ENCODE peak calls at places on chromosomes 12 and 14, in five cellular contexts. B is adrenal gland, U is A549, I is left ventricle myocardium inferior, H is GM23338. D is an unnamed sample. For H3K4me1, the result is how much of the 10 kb centered on the place peaks cover.

GRCh38 chr12:31959051-31959700 is at the start of gene RESF1:
- DNase-seq in B (peak), U (peak), I (peak), H (peak), D (peak)

GRCh38 chr14:103127861-103128598 is 4.8 kb downstream of the TNFAIP2 start:
- DNase-seq in H (no peak), I (no peak), U (no peak), B (no peak), D (no peak)

GRCh38 chr12:28390716-28391452 is 200.6 kb downstream of the CCDC91 start:
- DNase-seq in I (no peak), U (no peak), H (no peak), B (no peak), D (no peak)

GRCh38 chr12:129531004-129531403 is 372.8 kb downstream of the TMEM132D start:
- DNase-seq in U (no peak), B (no peak), I (no peak), H (peak), D (no peak)

GRCh38 chr12:52446346-52447045 is 5.5 kb downstream of the KRT6B start:
- DNase-seq in B (no peak), H (no peak), I (no peak), U (no peak), D (no peak)

GRCh38 chr12:18895540-18895939 is 157.6 kb downstream of the CAPZA3 start:
- DNase-seq in B (no peak), I (no peak), H (no peak), U (no peak), D (no peak)

GRCh38 chr14:56482306-56482705 is 97.3 kb upstream of the TMEM260 start:
- DNase-seq in H (peak), B (no peak), U (peak), I (no peak), D (no peak)

GRCh38 chr12:77493311-77493710 is 337.4 kb upstream of the NAV3 start:
- DNase-seq in H (no peak), U (no peak), B (no peak), I (no peak), D (no peak)

GRCh38 chr12:12776261-12776660 is 9.2 kb upstream of the APOLD1 start:
- DNase-seq in I (no peak), H (no peak), U (no peak), B (no peak), D (peak)

GRCh38 chr12:19129486-19130223 is at the start of gene PLEKHA5:
- DNase-seq in B (peak), H (peak), I (peak), U (peak), D (no peak)

DNA sequence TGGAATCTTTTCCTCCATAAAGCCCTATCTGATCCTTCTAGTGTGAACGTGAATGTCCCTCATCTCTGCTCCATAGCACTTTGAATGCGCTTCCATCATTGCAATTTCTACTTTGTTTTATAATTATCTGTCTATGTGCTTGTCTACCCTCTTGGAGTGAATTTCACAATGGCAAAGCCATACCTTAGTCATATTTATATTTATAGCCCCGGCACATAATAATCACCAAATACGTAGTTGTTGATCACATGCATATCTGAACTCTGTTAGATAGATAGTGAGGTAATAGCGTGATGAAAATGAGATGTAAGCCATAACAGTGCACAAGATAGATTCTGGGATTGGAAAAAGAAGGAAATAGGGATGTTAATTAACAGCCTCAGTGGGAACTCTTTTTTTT is 55.2 kb downstream of the MSRB3 start:
- DNase-seq in B (no peak), U (no peak), I (no peak), H (no peak), D (no peak)
- H3K4me1 ChIP-seq in B (under half), U (under half), I (under half), H (under half), D (under half)

DNA sequence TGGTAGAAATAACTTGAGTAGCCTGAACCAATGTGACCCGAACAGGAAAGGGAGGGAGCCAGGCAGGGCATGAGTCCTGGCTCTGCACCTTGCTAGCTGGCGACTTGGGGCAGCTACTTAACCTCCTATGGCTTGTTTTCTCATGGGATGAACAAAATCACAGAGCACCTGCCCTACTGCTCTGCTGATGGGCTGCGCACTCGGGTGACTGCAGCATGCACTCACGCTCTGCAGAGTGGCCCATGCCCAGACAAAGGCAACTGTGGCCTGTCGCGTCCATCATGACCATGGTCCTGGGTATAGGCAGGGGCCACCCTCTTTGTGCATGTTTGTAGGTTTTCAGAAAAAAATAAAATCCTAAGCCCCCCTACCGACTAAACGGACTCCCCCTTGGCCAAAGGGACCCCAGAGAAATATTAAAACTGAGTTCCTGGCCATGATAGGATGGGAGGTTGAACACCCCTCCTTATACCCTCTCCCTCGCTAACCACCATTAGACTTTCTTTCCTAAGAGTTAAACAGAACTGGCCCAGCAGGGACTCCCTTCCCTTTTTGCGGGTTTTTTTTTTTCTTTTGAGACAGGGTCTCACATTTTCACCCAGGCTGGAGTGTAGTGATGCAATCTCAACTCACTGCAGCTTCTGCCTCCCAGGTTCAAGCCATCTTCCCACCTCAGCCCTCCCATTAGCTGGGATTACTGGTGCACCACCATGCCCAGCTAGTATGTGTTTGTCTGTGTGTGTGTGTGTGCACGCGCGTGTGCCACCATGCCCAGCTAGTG is 32.5 kb downstream of the VWF start:
- DNase-seq in H (no peak), U (no peak), I (no peak), B (no peak), D (no peak)
- H3K4me1 ChIP-seq in H (under half), U (under half), I (half or more), B (under half), D (under half)

DNA sequence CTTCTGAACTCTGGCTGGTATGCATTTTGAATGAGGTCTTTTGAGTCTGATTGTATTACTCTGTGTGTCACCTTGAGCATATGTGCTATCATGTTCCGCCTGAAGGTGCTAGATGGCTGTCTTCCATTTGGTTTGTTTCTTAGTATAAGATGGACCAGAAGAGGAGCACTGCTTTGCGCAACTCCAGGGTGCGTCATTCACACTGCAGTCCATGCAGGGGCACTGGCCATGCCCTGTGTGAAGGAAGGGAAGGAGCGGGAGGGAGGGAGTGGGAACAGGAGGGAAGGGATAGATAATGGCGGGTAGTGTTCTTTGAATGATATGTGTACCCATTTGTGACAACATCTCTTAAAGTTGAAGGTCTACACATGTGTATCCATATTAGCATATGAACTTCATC is 8.2 kb downstream of the ZFHX2 start:
- DNase-seq in H (no peak), B (no peak), I (no peak), U (no peak), D (no peak)
- H3K4me1 ChIP-seq in H (half or more), B (under half), I (under half), U (under half), D (under half)

DNA sequence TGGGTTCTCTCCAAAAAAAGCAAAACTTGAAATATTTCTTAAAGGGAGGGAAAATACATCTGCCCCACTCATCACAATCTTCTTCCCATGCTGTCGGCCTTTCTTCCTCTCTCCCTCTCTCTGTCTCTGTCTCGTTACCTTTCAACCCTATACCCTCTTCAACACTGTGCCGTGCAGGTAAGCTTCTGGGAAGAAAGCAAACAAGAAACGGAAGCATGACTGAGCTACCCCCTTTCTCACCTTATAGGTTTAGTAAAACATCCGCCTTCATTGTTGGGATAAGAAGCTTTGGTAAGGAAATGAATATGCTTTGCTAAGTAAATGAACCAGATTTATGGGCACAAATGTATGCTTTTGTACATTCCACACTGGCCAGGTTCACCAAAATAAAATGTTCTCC is 63.0 kb downstream of the TMEM30B start:
- DNase-seq in I (no peak), B (no peak), U (no peak), H (no peak), D (no peak)
- H3K4me1 ChIP-seq in I (under half), B (under half), U (under half), H (under half), D (under half)

GRCh38 chr14:69356903-69357543 is 41.1 kb downstream of the ERH start:
- DNase-seq in U (no peak), I (no peak), H (no peak), B (no peak), D (no peak)
- H3K4me1 ChIP-seq in U (under half), I (under half), H (under half), B (under half), D (under half)

GRCh38 chr14:79580414-79580813 is 630.9 kb downstream of the DIO2 start:
- DNase-seq in H (no peak), I (no peak), U (no peak), B (no peak), D (no peak)
- H3K4me1 ChIP-seq in H (under half), I (under half), U (under half), B (under half), D (under half)

GRCh38 chr14:54671537-54671936 is 104.6 kb downstream of the SAMD4A start:
- DNase-seq in I (peak), H (no peak), U (no peak), B (no peak), D (no peak)

GRCh38 chr14:54674342-54674741 is 107.4 kb downstream of the SAMD4A start:
- DNase-seq in B (no peak), I (no peak), H (no peak), U (no peak), D (no peak)

GRCh38 chr14:54672181-54672580 is 105.3 kb downstream of the SAMD4A start:
- DNase-seq in H (no peak), B (no peak), U (no peak), I (no peak), D (no peak)

GRCh38 chr14:54673193-54674121 is 106.5 kb downstream of the SAMD4A start:
- DNase-seq in U (no peak), I (no peak), B (no peak), H (peak), D (no peak)

DNA sequence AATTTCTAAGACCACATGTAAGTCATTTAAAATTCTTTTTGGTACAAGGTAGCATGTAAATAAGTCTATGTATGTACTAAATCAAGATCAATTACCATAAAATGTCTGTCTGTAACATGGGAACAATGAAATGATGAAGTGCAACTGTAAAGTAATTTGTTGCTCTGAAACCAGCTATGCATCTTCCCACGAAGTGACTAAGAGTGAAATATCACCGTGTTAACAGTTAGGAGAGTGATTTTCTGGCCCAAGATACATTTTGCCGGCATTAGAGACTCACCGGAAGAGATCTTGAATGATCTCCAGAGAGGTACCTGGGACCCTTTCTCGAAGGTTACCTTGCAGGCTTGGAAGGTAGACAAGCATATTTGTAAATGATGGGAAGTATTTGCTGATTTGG is 105.8 kb downstream of the SAMD4A start:
- DNase-seq in I (no peak), U (no peak), B (no peak), H (no peak), D (no peak)
- H3K4me1 ChIP-seq in I (half or more), U (under half), B (under half), H (under half), D (under half)